ENCODE peak calls at places on chromosomes 5 and 9, in six cellular contexts. R is Kasumi-1, B is skeletal muscle cell, K is hypothalamus, H is RPMI7951, Y is G401. P is an unnamed sample.

GRCh38 chr9:115267788-115268187 is 149.8 kb upstream of the TNC start:
- DNase-seq in Y (no peak), B (no peak), H (peak; percentile 36), K (no peak), R (no peak), P (no peak)

GRCh38 chr9:107929439-107929838 is 439.9 kb upstream of the KLF4 start:
- DNase-seq in B (peak; percentile 89), H (peak; percentile 11), K (no peak), R (peak; percentile 44), Y (no peak), P (no peak)

GRCh38 chr9:91978739-91979414 is 28.8 kb upstream of the ROR2 start:
- DNase-seq in Y (peak; percentile 1), H (peak; percentile 77), B (peak; percentile 54), R (peak; percentile 50), K (no peak), P (peak; percentile 73)

GRCh38 chr5:100623719-100624118 is 88.5 kb downstream of the FAM174A start:
- DNase-seq in Y (peak; percentile 7), H (peak; percentile 7), R (peak; percentile 71), K (no peak), B (no peak), P (no peak)

GRCh38 chr9:34654317-34655083 is 2.5 kb downstream of the IL11RA start:
- DNase-seq in B (peak; percentile 32), H (peak; percentile 39), Y (peak; percentile 30), R (no peak), K (peak; percentile 56), P (no peak)

GRCh38 chr9:115808108-115808507 is 345.5 kb upstream of the PAPPA start:
- DNase-seq in Y (no peak), H (no peak), K (no peak), R (no peak), B (peak; percentile 12), P (no peak)

GRCh38 chr9:26026423-26027100 is 348.3 kb upstream of the TUSC1 start:
- DNase-seq in B (no peak), Y (no peak), R (no peak), K (no peak), H (no peak), P (no peak)

GRCh38 chr5:157431544-157432200 is 28.3 kb upstream of the NIPAL4 start:
- DNase-seq in B (peak; percentile 13), K (no peak), H (peak; percentile 69), R (peak; percentile 77), Y (peak; percentile 84), P (peak; percentile 62)

GRCh38 chr9:114588150-114588663 is 638 bp downstream of the ATP6V1G1 start:
- DNase-seq in K (no peak), Y (no peak), R (no peak), H (peak; percentile 17), B (no peak), P (no peak)

GRCh38 chr9:20238921-20239320 is 383.4 kb downstream of the MLLT3 start:
- DNase-seq in B (no peak), H (no peak), Y (no peak), K (no peak), R (no peak), P (no peak)

GRCh38 chr9:30299126-30299780 is 2085.2 kb upstream of the ACO1 start:
- DNase-seq in R (no peak), K (no peak), B (no peak), H (no peak), Y (no peak), P (no peak)

GRCh38 chr5:60993425-60993824 is 48.4 kb downstream of the NDUFAF2 start:
- DNase-seq in B (no peak), H (no peak), Y (no peak), K (no peak), R (no peak), P (no peak)

GRCh38 chr9:72661401-72662135 is 140.2 kb downstream of the TMC1 start:
- DNase-seq in Y (no peak), K (no peak), H (peak; percentile 2), B (peak; percentile 18), R (no peak), P (no peak)

GRCh38 chr9:79155308-79155707 is 416.5 kb upstream of the TLE4 start:
- DNase-seq in K (no peak), H (no peak), R (no peak), Y (no peak), B (no peak), P (no peak)

GRCh38 chr9:92247296-92247695 is 46.2 kb downstream of the IARS1 start:
- DNase-seq in R (no peak), Y (no peak), H (peak; percentile 27), K (no peak), B (peak; percentile 18), P (no peak)

GRCh38 chr5:151424892-151425523 is 22.4 kb upstream of the SLC36A1 start:
- DNase-seq in R (no peak), Y (no peak), H (no peak), B (no peak), K (no peak), P (no peak)

GRCh38 chr5:33457124-33457523 is 16.4 kb downstream of the TARS1 start:
- DNase-seq in B (no peak), R (no peak), Y (no peak), H (no peak), K (no peak), P (no peak)

GRCh38 chr5:34007116-34007674 is 655 bp downstream of the AMACR start:
- DNase-seq in R (no peak), B (no peak), K (no peak), H (peak; percentile 12), Y (peak; percentile 62), P (no peak)

GRCh38 chr5:146039420-146039819 is 66.0 kb downstream of the PLAC8L1 start:
- DNase-seq in Y (no peak), R (no peak), K (no peak), B (no peak), H (no peak), P (no peak)

GRCh38 chr9:99351647-99352046 is 129.6 kb downstream of the SEC61B start:
- DNase-seq in B (no peak), K (no peak), H (no peak), Y (no peak), R (no peak), P (no peak)

GRCh38 chr9:32220750-32221149 is 163.7 kb upstream of the ACO1 start:
- DNase-seq in H (no peak), B (no peak), K (no peak), R (no peak), Y (no peak), P (no peak)

GRCh38 chr5:95471922-95472321 is 80.8 kb downstream of the FAM81B start:
- DNase-seq in H (peak; percentile 8), R (no peak), B (peak; percentile 12), K (no peak), Y (no peak), P (no peak)

GRCh38 chr5:174972291-174972690 is 247.9 kb downstream of the MSX2 start:
- DNase-seq in Y (no peak), R (no peak), K (no peak), H (no peak), B (no peak), P (no peak)

P was measured in SJSA1.